ENCODE peak calls at places on chromosomes 16 and 17, in four cellular contexts. Z is Peyer's patch, N is heart left ventricle, V is SJSA1. X is an unnamed sample. For H3K27me3, the result is how much of the 10 kb centered on the place peaks cover.

GRCh38 chr17:73349138-73349537 is 37.3 kb upstream of the CDC42EP4 start:
- DNase-seq in Z (no peak), N (no peak), V (no peak), X (no peak)

GRCh38 chr17:42056634-42057033 is 6.2 kb upstream of the C17orf113 start:
- DNase-seq in Z (no peak), N (no peak), V (no peak), X (no peak)

GRCh38 chr16:17346774-17347569 is 123.8 kb downstream of the XYLT1 start:
- DNase-seq in Z (peak), N (no peak), V (no peak), X (peak)

GRCh38 chr16:54522596-54522995 is 236.0 kb upstream of the IRX3 start:
- DNase-seq in Z (no peak), N (peak), V (no peak), X (no peak)

GRCh38 chr17:33854596-33854995 is 400.5 kb upstream of the CCL2 start:
- DNase-seq in Z (no peak), N (no peak), V (no peak), X (no peak)

GRCh38 chr16:4777339-4778049 is 10.5 kb upstream of the ZNF500 start:
- DNase-seq in Z (no peak), N (no peak), V (no peak), X (no peak)

GRCh38 chr17:15651583-15652110 is 32.1 kb upstream of the FBXW10B start:
- DNase-seq in Z (peak), N (peak), V (peak), X (peak)

GRCh38 chr16:52141871-52142270 is 405.1 kb downstream of the TOX3 start:
- DNase-seq in Z (no peak), N (no peak), V (no peak), X (no peak)

GRCh38 chr16:86590501-86591144 is 12.3 kb downstream of the FOXL1 start:
- DNase-seq in Z (no peak), N (no peak), V (peak), X (no peak)

GRCh38 chr17:39096435-39097158 is 54.8 kb downstream of the PLXDC1 start:
- DNase-seq in Z (peak), N (no peak), V (no peak), X (peak)

GRCh38 chr17:17060001-17060929 is 18.0 kb downstream of the MPRIP start:
- DNase-seq in Z (peak), N (no peak), V (no peak), X (no peak)

GRCh38 chr17:41784207-41784744 is 2.2 kb downstream of the JUP start:
- DNase-seq in Z (peak), N (peak), V (no peak), X (peak)

GRCh38 chr17:30363715-30364202 is 15.0 kb upstream of the CPD start:
- DNase-seq in Z (peak), N (no peak), V (no peak), X (peak)

GRCh38 chr16:56450275-56450889 is 750 bp downstream of the NUDT21 start:
- DNase-seq in Z (no peak), N (no peak), V (peak), X (peak)

GRCh38 chr17:3024346-3024745 is 39.1 kb downstream of the OR1D5 start:
- DNase-seq in Z (no peak), N (no peak), V (no peak), X (no peak)

DNA sequence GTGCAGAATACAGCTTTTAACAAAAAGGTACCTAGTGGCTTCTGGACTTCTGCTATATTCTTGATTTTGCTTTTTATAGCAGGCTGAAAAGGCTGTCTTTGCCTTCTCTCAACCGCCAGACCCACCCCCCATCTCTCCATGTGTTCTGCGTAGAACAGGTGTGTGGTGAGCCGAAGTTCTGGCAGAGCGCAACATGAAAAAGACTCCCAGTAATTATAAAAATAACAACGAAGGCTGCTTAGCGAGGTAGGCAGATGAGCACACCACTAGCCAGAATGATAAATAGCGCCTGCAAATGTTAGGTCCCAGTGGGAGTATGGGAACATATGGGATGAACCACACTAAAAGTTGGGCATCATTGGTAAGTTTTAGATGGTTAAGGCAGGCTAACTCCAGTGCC is 14.0 kb upstream of the RBFOX1 start:
- DNase-seq in Z (no peak), N (no peak), V (no peak), X (no peak)
- H3K27ac ChIP-seq in Z (no peak), N (no peak), V (no peak), X (no peak)

DNA sequence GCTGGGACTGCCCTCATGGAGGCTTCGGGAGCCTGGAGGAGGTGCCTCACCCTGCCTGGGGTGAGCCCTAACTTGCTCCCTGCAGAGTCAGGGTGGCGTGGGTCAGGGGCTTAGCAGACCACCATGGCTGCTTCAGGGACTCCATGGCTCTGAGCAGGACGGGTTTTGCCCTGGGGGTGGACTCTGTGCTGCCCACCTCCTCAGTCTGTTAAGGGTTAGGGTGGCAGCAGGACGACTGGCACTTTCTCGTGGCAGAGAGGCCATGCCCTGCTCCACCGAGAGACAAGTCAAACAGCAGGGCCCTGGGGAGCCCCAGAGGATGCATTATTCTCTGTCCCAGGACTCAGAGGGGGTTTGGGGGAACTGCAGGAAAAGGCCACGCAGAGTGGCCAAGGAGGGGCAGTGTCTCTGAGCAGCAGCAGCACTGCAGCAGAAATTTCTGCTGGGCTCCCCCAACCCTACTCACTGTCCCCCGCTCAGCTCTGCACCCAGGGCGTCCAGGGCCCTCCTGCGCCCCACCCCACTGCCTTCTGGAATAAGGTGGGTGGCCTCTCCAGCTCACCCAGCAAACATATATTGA is 1.8 kb upstream of the PRSS22 start:
- DNase-seq in Z (no peak), N (no peak), V (no peak), X (no peak)
- H3K27me3 ChIP-seq in Z (under half), N (under half), V (under half), X (under half)

DNA sequence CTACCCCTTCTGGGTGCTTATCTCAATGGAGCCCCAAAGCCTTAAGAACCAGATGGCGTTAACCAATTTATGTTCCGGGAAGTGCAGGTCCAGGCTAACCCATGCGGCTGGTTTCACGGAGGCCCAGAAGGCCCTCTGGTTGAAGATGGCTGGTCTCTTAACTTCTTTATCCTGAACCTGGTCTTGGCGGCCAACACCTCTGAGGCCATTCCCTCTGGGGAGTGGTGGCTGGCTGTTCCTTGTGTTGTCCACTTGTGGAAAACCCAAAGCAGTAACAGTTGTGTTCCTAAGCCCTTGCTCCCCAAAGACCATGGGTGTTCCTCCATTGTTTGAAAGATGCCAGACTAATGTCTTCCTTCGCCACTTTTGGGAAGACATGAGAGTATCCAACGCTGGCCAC is 1.5 kb downstream of the CDYL2 start:
- DNase-seq in Z (no peak), N (no peak), V (no peak), X (no peak)
- H3K4me3 ChIP-seq in Z (peak), N (no peak), V (no peak), X (peak)

GRCh38 chr16:66641387-66641786 is 36.9 kb downstream of the CMTM3 start:
- DNase-seq in Z (no peak), N (no peak), V (no peak), X (no peak)
- H3K27ac ChIP-seq in Z (no peak), N (no peak), V (no peak), X (no peak)

DNA sequence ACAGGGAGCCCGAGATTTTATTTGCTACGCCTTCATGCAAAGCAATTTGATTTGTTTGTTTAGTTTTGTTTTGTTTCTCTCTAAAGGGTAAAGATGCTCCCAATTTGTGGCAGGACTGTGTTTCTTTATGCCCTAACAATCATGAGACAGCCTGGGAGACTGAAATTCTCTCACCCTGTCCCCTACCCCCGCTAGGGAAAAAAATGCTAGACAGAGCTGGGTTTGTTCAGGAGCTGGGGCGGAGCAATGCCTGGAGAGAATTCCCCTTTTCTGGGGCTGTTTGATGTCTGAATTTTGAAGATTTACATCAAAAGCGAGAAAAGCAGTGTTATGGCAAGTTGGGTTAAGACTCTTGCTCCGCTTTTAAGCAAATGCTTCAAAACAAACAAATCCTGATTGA is 8.4 kb downstream of the MAF start:
- DNase-seq in Z (no peak), N (no peak), V (peak), X (no peak)
- H3K27me3 ChIP-seq in Z (under half), N (under half), V (under half), X (under half)

GRCh38 chr17:76972046-76972641 is 103.9 kb downstream of the MGAT5B start:
- DNase-seq in Z (no peak), N (no peak), V (no peak), X (no peak)

GRCh38 chr17:76966486-76967181 is 98.4 kb downstream of the MGAT5B start:
- DNase-seq in Z (no peak), N (no peak), V (no peak), X (no peak)

GRCh38 chr17:76969598-76970172 is 101.5 kb downstream of the MGAT5B start:
- DNase-seq in Z (no peak), N (no peak), V (no peak), X (no peak)

GRCh38 chr17:76967762-76968161 is 99.6 kb downstream of the MGAT5B start:
- DNase-seq in Z (no peak), N (no peak), V (no peak), X (no peak)

DNA sequence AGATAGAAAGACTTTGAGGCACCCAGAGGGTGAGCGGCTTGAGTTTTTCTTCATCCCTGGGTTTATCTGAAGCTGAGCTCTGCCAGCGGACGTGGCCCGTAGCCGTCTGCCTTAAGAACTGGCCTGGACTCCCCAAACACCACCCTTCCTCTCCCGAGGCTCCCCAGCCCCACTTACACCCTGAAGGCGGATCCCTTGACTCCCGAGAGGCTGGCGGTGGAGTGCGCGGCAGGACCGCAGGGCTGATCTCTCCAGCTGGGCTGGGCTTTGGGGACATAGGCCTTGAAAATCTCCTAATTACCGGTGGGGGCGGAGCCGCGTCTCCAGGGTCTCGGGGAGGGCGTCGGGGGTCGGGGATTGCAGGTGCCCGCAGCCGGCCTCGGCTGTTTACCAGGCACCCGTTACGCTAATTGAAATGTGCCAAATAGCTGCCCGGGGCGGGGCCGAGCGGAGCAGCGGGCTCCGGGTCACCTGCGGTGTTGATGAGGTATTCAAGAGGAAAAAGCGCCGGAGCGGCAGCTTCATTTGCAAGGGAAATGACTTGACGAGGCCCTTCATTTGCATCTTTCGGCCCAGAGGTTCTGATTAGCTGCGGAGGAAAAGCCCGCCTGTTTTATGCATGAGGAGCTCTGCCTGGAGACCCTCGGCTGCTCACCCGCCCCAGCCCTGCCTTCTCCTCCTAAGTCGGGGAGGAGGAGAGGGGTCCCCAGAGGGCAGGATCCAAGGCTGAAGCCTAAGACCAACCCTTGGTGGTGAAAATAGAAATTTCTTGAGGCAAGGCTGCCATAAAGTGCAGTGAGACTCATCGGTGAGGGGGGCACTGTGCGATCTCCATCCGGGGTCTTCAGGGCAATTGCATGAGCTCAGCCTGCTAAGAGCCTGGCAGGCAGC is 100.7 kb downstream of the MGAT5B start:
- DNase-seq in Z (peak), N (no peak), V (no peak), X (peak)
- H3K4me3 ChIP-seq in Z (peak), N (peak), V (no peak), X (peak)

GRCh38 chr16:73171901-73172619 is 124.1 kb upstream of the ZFHX3 start:
- DNase-seq in Z (no peak), N (peak), V (no peak), X (no peak)

GRCh38 chr16:73171380-73171779 is 123.5 kb upstream of the ZFHX3 start:
- DNase-seq in Z (no peak), N (no peak), V (no peak), X (peak)

GRCh38 chr16:73173396-73173795 is 125.5 kb upstream of the ZFHX3 start:
- DNase-seq in Z (no peak), N (no peak), V (no peak), X (no peak)

GRCh38 chr16:73170587-73170986 is 122.7 kb upstream of the ZFHX3 start:
- DNase-seq in Z (no peak), N (no peak), V (no peak), X (no peak)

DNA sequence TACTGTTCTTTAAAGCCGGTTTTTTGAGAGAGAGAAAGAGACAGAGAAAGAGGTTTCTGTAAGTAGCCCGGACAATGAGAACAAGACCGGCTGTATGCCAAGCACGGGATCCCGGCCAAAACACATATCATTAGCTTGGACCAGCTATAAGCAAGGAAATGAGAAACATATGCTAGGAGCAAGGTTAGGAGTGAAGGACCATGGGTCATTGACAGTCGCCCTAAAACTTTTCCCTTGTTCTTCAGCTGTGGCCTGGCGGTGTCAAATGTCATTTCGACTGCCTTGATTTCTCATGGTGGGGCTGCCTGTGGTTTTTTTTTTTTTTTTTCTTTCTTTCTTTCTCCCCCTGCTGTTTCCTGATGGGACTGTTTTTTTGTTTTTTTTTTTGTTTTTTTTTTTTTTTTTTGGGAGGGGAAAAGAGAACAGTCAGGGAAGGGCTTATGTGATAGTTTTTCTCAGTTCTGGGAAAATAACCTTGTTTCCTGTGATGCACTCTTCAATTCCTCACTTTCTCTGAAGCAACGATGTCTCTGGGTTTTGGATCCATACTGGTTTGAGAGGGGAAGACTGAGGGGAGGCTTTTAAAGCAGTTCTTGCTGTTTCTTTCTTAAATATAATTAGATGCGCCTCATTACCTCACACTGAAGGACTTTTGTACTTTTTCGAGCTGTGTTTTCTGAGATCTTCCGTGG is 124.8 kb upstream of the ZFHX3 start:
- DNase-seq in Z (peak), N (peak), V (peak), X (peak)
- H3K27ac ChIP-seq in Z (no peak), N (peak), V (no peak), X (peak)

GRCh38 chr16:73599870-73600269 is 551.9 kb upstream of the ZFHX3 start:
- DNase-seq in Z (no peak), N (no peak), V (no peak), X (no peak)
- H3K27me3 ChIP-seq in Z (under half), N (under half), V (under half), X (under half)

X was measured in small intestine.